ENCODE peak calls at places on chromosomes 6 and 20, in six cellular contexts. M is spleen, I is left lung, S is SK-N-SH, H is HCT116, N is adrenal gland. A is an unnamed sample. For H3K9me3, the result is how much of the 10 kb centered on the place peaks cover.

GRCh38 chr6:16249971-16250370 is 11.6 kb downstream of the GMPR start:
- DNase-seq in I (no peak), N (no peak), H (no peak), M (no peak), S (no peak), A (peak)

GRCh38 chr20:38278150-38278549 is 17.6 kb upstream of the KIAA1755 start:
- DNase-seq in M (no peak), S (no peak), H (no peak), I (no peak), N (no peak), A (no peak)

GRCh38 chr20:22106308-22106938 is 401.0 kb downstream of the PAX1 start:
- DNase-seq in I (no peak), H (no peak), N (no peak), S (peak), M (no peak), A (peak)

GRCh38 chr6:90584636-90585255 is 2.1 kb downstream of the MAP3K7 start:
- DNase-seq in N (no peak), S (no peak), H (no peak), I (no peak), M (no peak), A (no peak)

GRCh38 chr20:8435251-8436035 is 303.4 kb downstream of the PLCB1 start:
- DNase-seq in M (no peak), N (no peak), I (no peak), H (no peak), S (no peak), A (no peak)

GRCh38 chr20:58438970-58439808 is 50.2 kb downstream of the VAPB start:
- DNase-seq in N (no peak), S (no peak), I (no peak), H (no peak), M (no peak), A (peak)

GRCh38 chr6:22804620-22805271 is 235.4 kb downstream of the HDGFL1 start:
- DNase-seq in N (no peak), H (no peak), I (no peak), M (no peak), S (no peak), A (no peak)

GRCh38 chr6:130070306-130070705 is 51.9 kb downstream of the L3MBTL3 start:
- DNase-seq in N (no peak), S (no peak), M (no peak), H (no peak), I (no peak), A (no peak)

GRCh38 chr6:53651764-53652401 is 13.7 kb downstream of the KLHL31 start:
- DNase-seq in N (peak), M (peak), S (peak), I (peak), H (peak), A (peak)

GRCh38 chr6:4264076-4264475 is 128.7 kb upstream of the ECI2 start:
- DNase-seq in I (no peak), M (no peak), S (no peak), N (no peak), H (no peak), A (no peak)

GRCh38 chr6:49145280-49145679 is 317.8 kb downstream of the MMUT start:
- DNase-seq in S (no peak), I (no peak), M (no peak), H (no peak), N (no peak), A (no peak)

GRCh38 chr6:48691420-48691819 is 580.4 kb upstream of the PTCHD4 start:
- DNase-seq in H (no peak), M (no peak), S (no peak), I (no peak), N (no peak), A (no peak)

GRCh38 chr20:36819662-36820061 is 46.1 kb upstream of the DSN1 start:
- DNase-seq in H (no peak), N (no peak), I (no peak), M (no peak), S (no peak), A (peak)

GRCh38 chr20:38970302-38970701 is 8.2 kb downstream of the DHX35 start:
- DNase-seq in M (no peak), N (no peak), S (no peak), H (no peak), I (no peak), A (no peak)

GRCh38 chr6:7424967-7425807 is 35.6 kb downstream of the RIOK1 start:
- DNase-seq in H (peak), I (no peak), M (no peak), S (peak), N (peak), A (no peak)

GRCh38 chr6:107244082-107244741 is 128.9 kb upstream of the BEND3 start:
- DNase-seq in M (no peak), H (no peak), S (no peak), N (no peak), I (no peak), A (no peak)

GRCh38 chr6:55399331-55399730 is 72.1 kb downstream of the GFRAL start:
- DNase-seq in N (no peak), S (no peak), H (no peak), M (no peak), I (no peak), A (no peak)

GRCh38 chr20:8021541-8022269 is 2.1 kb upstream of the TMX4 start:
- DNase-seq in N (no peak), M (no peak), H (no peak), S (no peak), I (no peak), A (no peak)

GRCh38 chr6:35248300-35248699 is 11.2 kb upstream of the ZNF76 start:
- DNase-seq in S (no peak), N (no peak), I (no peak), M (no peak), H (no peak), A (no peak)

GRCh38 chr20:1786061-1786460 is 109.1 kb upstream of the SIRPA start:
- DNase-seq in S (no peak), M (no peak), I (no peak), N (no peak), H (no peak), A (no peak)

GRCh38 chr20:5486377-5487054 is 169.8 kb upstream of the PROKR2 start:
- DNase-seq in M (no peak), N (no peak), I (no peak), H (no peak), S (no peak), A (no peak)

GRCh38 chr6:149963212-149963461 is 606 bp upstream of the ULBP1 start:
- DNase-seq in H (peak), N (no peak), M (no peak), I (no peak), S (no peak), A (peak)

GRCh38 chr20:37913563-37914366 is 10.8 kb downstream of the VSTM2L start:
- DNase-seq in S (peak), M (no peak), H (no peak), N (no peak), I (no peak), A (peak)

GRCh38 chr6:109788687-109789086 is 97.6 kb downstream of the FIG4 start:
- DNase-seq in I (no peak), N (peak), S (no peak), H (no peak), M (no peak), A (no peak)

GRCh38 chr6:128516514-128516898 is 3.9 kb downstream of the PTPRK start:
- DNase-seq in H (no peak), S (no peak), N (no peak), I (no peak), M (no peak), A (no peak)

GRCh38 chr6:131652472-131652871 is 15.4 kb downstream of the ENPP3 start:
- DNase-seq in H (no peak), S (no peak), M (no peak), I (no peak), N (peak), A (no peak)

GRCh38 chr6:100968934-100969333 is 87.8 kb upstream of the ASCC3 start:
- DNase-seq in I (no peak), S (no peak), H (no peak), M (no peak), N (no peak), A (peak)

GRCh38 chr6:140641412-140641811 is 1267.0 kb upstream of the CITED2 start:
- DNase-seq in I (no peak), H (no peak), M (no peak), N (no peak), S (no peak), A (no peak)

GRCh38 chr6:75882734-75883133 is 133.7 kb downstream of the MYO6 start:
- DNase-seq in M (no peak), N (no peak), I (no peak), H (no peak), S (no peak), A (no peak)

GRCh38 chr6:21459646-21460045 is 133.9 kb upstream of the SOX4 start:
- DNase-seq in H (no peak), I (no peak), S (no peak), N (no peak), M (no peak), A (no peak)

GRCh38 chr6:21949211-21949801 is 347.5 kb downstream of the PRL start:
- DNase-seq in S (no peak), N (no peak), M (no peak), H (no peak), I (peak), A (no peak)

GRCh38 chr6:43608310-43608763 is 20.7 kb downstream of the GTPBP2 start:
- DNase-seq in M (no peak), H (peak), N (peak), I (no peak), S (peak), A (peak)

GRCh38 chr6:108207013-108207412 is 41.2 kb downstream of the NR2E1 start:
- DNase-seq in H (no peak), N (no peak), M (no peak), I (no peak), S (no peak), A (no peak)

GRCh38 chr6:170206931-170207431 is 83.9 kb downstream of the DLL1 start:
- DNase-seq in H (no peak), S (peak), I (peak), M (peak), N (no peak), A (peak)

GRCh38 chr20:45372646-45373352 is 5.3 kb downstream of the TP53TG5 start:
- DNase-seq in N (no peak), H (no peak), M (peak), S (no peak), I (peak), A (peak)

GRCh38 chr20:45372241-45372640 is 5.9 kb downstream of the TP53TG5 start:
- DNase-seq in S (no peak), H (no peak), M (no peak), I (no peak), N (no peak), A (no peak)

GRCh38 chr20:45374101-45374467 is 4.0 kb downstream of the TP53TG5 start:
- DNase-seq in N (no peak), H (no peak), S (no peak), I (no peak), M (no peak), A (no peak)

GRCh38 chr20:45374966-45375365 is 3.2 kb downstream of the TP53TG5 start:
- DNase-seq in S (no peak), H (no peak), M (no peak), I (no peak), N (no peak), A (no peak)

DNA sequence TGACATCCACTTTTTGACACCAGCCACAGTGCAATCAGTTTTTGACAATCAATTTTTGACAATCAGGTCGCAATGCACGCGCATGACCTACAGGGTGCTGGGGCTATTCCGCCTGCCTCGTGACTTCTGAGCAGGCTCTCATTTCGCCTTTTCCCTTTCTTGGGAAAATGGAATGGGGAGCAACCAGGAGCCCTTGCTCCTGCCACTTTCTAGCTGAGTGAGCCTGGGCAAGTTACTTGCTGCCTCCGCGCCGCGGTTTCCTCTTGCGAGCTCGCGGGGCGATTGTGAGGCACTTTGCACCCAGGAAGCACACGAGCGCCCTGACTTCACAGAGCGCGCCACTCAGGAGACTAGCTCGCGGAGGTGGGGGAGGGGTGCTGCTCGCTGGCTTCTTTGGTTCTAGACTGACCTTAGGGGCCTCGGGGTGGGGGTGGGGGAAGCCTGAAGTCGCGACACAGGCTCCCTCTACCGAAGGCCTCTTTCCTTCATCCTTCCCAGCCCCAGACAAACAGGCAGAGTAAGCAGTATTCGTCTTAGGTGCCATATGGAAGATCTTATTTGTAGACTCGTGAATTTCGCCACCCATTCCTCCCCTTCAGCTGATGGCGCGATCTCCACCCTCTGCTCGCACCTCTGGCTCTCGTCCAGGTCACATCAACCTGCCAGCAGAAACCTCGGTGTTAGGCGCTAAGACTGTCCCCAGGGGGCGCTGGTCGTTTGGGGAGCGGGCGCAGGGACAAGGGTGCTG is 4.6 kb downstream of the TP53TG5 start:
- DNase-seq in M (peak), S (peak), I (peak), N (peak), H (peak), A (peak)
- TF ChIP-seq CTCF in M (peak), S (peak), I (peak), N (peak), H (peak), A (peak)

GRCh38 chr6:13447949-13448724 is 39.3 kb downstream of the GFOD1 start:
- DNase-seq in S (no peak), M (no peak), N (no peak), H (no peak), I (no peak), A (peak)
- H3K9me3 ChIP-seq in S (under half), M (under half), N (under half), H (under half), I (under half), A (under half)

GRCh38 chr20:24166127-24166389 is 177.5 kb upstream of the GGTLC1 start:
- DNase-seq in M (no peak), I (no peak), H (no peak), S (no peak), N (no peak), A (no peak)

GRCh38 chr20:24166412-24166811 is 177.8 kb upstream of the GGTLC1 start:
- DNase-seq in H (no peak), M (no peak), I (no peak), S (no peak), N (no peak), A (no peak)

GRCh38 chr20:24165336-24166126 is 177.0 kb upstream of the GGTLC1 start:
- DNase-seq in I (no peak), N (no peak), H (no peak), S (no peak), M (no peak), A (no peak)

GRCh38 chr20:24163501-24163900 is 174.9 kb upstream of the GGTLC1 start:
- DNase-seq in M (no peak), I (no peak), N (no peak), S (no peak), H (no peak), A (no peak)

GRCh38 chr20:24164360-24164759 is 175.8 kb upstream of the GGTLC1 start:
- DNase-seq in N (no peak), M (no peak), S (peak), I (no peak), H (no peak), A (peak)
- TF ChIP-seq CTCF in N (no peak), M (no peak), S (peak), I (no peak), H (no peak), A (peak)

GRCh38 chr20:30502670-30503069 is 754.8 kb upstream of the DEFB115 start:
- DNase-seq in N (no peak), M (no peak), S (no peak), H (no peak), I (no peak), A (no peak)

GRCh38 chr20:30503992-30504570 is 753.4 kb upstream of the DEFB115 start:
- DNase-seq in N (no peak), M (no peak), I (no peak), H (no peak), S (no peak), A (no peak)

GRCh38 chr20:30500829-30501440 is 756.5 kb upstream of the DEFB115 start:
- DNase-seq in H (no peak), S (no peak), I (no peak), N (no peak), M (no peak), A (no peak)

GRCh38 chr20:30505566-30505965 is 751.9 kb upstream of the DEFB115 start:
- DNase-seq in N (no peak), I (no peak), M (no peak), H (no peak), S (no peak), A (no peak)

GRCh38 chr20:30506100-30506499 is 751.4 kb upstream of the DEFB115 start:
- DNase-seq in M (no peak), N (no peak), H (no peak), I (no peak), S (no peak), A (no peak)
- H3K9me3 ChIP-seq in M (under half), N (under half), H (under half), I (under half), S (under half), A (under half)

GRCh38 chr6:5582758-5583157 is 321.4 kb downstream of the FARS2 start:
- DNase-seq in N (no peak), H (no peak), I (no peak), S (no peak), M (no peak), A (no peak)
- TF ChIP-seq CTCF in N (no peak), H (no peak), I (no peak), S (no peak), M (no peak), A (peak)

DNA sequence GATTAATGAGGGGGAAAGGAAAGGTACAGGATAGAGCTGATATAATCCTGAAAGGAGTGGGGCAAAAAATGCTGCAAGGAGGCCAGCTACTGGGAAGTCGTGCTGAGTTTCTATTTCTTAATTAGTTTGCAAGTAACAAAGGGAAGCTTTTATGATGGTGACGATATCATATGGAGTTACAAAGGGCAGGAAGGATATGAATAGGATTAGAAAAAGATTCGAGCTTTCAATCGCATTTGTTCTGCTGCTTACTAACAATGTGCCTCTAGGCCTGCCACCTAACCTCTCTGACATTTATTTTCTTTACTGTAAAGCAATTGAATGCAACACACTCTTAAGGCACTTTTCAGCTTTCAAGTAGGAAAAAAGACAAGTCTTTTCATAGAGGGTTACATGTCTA is 219.2 kb downstream of the CLVS2 start:
- DNase-seq in S (no peak), I (no peak), H (no peak), N (no peak), M (no peak), A (no peak)
- H3K9me3 ChIP-seq in S (under half), I (under half), H (under half), N (under half), M (under half), A (under half)

DNA sequence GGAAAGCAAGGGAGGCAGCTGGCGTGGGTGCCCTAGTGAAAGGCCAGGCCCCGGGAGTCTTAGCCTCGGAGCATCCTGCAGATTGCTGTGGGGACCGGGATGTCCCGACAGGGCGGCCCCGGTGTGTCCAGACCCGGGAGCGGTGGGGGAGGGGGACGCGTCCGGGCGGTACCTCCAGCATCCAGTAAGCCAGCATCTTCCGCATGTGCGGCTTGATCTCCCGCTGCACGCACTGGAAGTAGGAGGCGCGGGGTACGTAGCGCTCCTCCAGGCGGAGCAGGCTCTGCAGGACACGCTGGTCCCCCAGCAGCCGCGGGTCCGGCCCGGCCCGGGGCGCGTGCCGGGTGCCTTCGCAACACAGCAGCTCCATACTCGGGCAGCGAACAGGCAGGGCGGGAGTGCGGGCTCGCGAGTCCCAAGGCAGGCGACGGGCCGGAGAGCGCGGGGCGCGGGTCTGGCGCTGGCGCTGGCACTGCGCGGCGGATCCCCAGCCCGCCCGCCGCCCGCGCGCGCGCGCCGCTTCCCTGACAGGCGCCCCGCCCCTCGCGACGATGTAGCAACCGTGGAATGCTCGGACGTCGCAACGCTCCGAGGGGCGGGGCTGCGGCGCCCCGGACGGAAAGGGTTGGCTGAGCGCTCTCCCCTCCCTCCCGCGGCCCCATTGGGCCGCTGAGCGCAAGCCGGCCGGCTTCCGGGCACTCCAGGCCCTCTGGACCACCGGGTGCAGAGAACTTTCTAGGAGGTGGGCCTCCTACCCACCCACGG is at the start of gene CCND3:
- DNase-seq in S (peak), H (peak), M (peak), N (peak), I (peak), A (peak)
- TF ChIP-seq CTCF in S (no peak), H (no peak), M (no peak), N (no peak), I (no peak), A (no peak)

DNA sequence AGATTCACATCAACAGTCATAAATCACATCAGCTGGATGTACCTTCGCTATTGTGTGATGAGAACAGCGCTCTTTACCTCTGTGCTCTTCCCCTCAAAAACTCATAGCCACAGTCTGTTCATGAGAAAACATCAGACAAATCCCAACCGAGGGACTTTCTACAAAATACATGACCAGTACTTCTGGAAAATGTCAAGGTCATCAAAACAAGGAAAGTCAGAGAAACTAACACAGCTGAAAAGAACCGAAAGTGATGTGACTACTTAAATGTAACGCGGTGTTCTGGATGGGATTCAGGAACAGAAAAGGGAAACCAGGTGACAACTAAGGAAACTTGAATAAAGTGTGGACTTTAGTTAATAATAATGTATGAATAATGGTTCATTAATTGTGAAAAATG is 112.0 kb upstream of the CBLN4 start:
- DNase-seq in M (no peak), H (no peak), S (no peak), I (no peak), N (no peak), A (no peak)
- H3K9me3 ChIP-seq in M (under half), H (under half), S (under half), I (under half), N (under half), A (half or more)

A was measured in endodermal cell.